ENCODE peak calls at places on chromosomes 16 and 17, in ten cellular contexts. U is WTC11; C is activated naive CD4-positive, alpha-beta T cell treated with anti-CD3 and anti-CD28 coated beads, Interleukin-2, amount 10 ng/mL, durations not matched to agents 7 days and 5 days; Z is transverse colon; X is stimulated activated CD4-positive, alpha-beta T cell treated with anti-CD3 and anti-CD28 coated beads, Interleukin-15, amount 100 ng/mL, for 24 hours; W is H9; O is H7; Y is activated CD8-positive, alpha-beta memory T cell treated with anti-CD3 and anti-CD28 coated beads, Interleukin-2, amount 10 ng/mL, durations not matched to agents 7 days and 5 days; I is GM04504; B is endothelial cell. H is an unnamed sample.

GRCh38 chr17:8664426-8665105 is 34.0 kb upstream of the MYH10 start:
- DNase-seq in Z (no peak), Y (no peak), W (no peak), C (no peak), I (no peak), U (no peak), B (no peak), O (no peak), X (no peak), H (no peak)

GRCh38 chr16:29844575-29845331 is 18.3 kb downstream of the CDIPT start:
- DNase-seq in C (no peak), Z (no peak), B (no peak), U (no peak), X (no peak), I (no peak), Y (no peak), W (no peak), O (peak), H (no peak)

GRCh38 chr16:65965632-65966031 is 400.9 kb upstream of the CDH5 start:
- DNase-seq in Y (no peak), I (no peak), U (no peak), B (no peak), W (no peak), C (no peak), X (no peak), Z (no peak), O (no peak), H (no peak)

GRCh38 chr16:58654456-58655214 is 25.0 kb upstream of the CNOT1 start:
- DNase-seq in O (peak), X (no peak), U (no peak), W (no peak), Z (no peak), I (no peak), B (no peak), C (no peak), Y (no peak), H (no peak)

GRCh38 chr16:67805718-67806427 is 487 bp downstream of the RANBP10 start:
- DNase-seq in X (no peak), B (peak), C (no peak), W (no peak), I (no peak), Z (peak), U (no peak), Y (no peak), O (no peak), H (no peak)

GRCh38 chr16:55077231-55077630 is 146.6 kb downstream of the IRX5 start:
- DNase-seq in Z (no peak), O (no peak), C (no peak), B (no peak), I (no peak), U (no peak), Y (no peak), X (no peak), W (no peak), H (no peak)

GRCh38 chr16:48125888-48126287 is 29.9 kb downstream of the ABCC12 start:
- DNase-seq in B (no peak), Y (no peak), X (no peak), O (no peak), Z (no peak), U (no peak), C (no peak), W (no peak), I (no peak), H (no peak)

GRCh38 chr17:18226284-18226945 is 980 bp downstream of the LLGL1 start:
- DNase-seq in C (peak), Y (no peak), O (peak), W (no peak), X (peak), U (no peak), B (no peak), Z (no peak), I (no peak), H (no peak)

GRCh38 chr16:25009822-25010221 is 5.3 kb downstream of the ARHGAP17 start:
- DNase-seq in Y (no peak), C (no peak), Z (no peak), O (no peak), W (no peak), B (no peak), I (no peak), U (no peak), X (no peak), H (no peak)

GRCh38 chr17:47676199-47676472 is 17.8 kb upstream of the TBKBP1 start:
- DNase-seq in X (no peak), W (no peak), Z (no peak), B (no peak), I (no peak), O (no peak), U (no peak), C (no peak), Y (no peak), H (no peak)

GRCh38 chr16:4200781-4201137 is 41.1 kb downstream of the SRL start:
- DNase-seq in B (no peak), C (no peak), W (no peak), U (no peak), X (no peak), Y (no peak), Z (no peak), I (no peak), O (no peak), H (no peak)

GRCh38 chr17:80220709-80221215 is 535 bp downstream of the SLC26A11 start:
- DNase-seq in Z (peak), O (no peak), W (no peak), U (no peak), B (peak), X (peak), Y (no peak), I (no peak), C (peak), H (no peak)

GRCh38 chr16:88005148-88005547 is 53.9 kb downstream of the BANP start:
- DNase-seq in Z (no peak), Y (no peak), I (no peak), C (no peak), U (peak), O (peak), B (peak), W (peak), X (no peak), H (no peak)

GRCh38 chr16:71311553-71312158 is 22.5 kb upstream of the CMTR2 start:
- DNase-seq in C (peak), U (peak), I (no peak), Z (no peak), X (peak), Y (no peak), O (peak), W (peak), B (peak), H (peak)

GRCh38 chr17:70168044-70168978 is 1.0 kb upstream of the KCNJ2 start:
- DNase-seq in B (peak), X (peak), O (peak), Y (peak), U (peak), C (peak), I (no peak), W (peak), Z (peak), H (peak)

GRCh38 chr17:75876190-75876937 is 2.0 kb downstream of the TRIM47 start:
- DNase-seq in Z (peak), B (peak), O (peak), Y (peak), C (peak), U (peak), I (no peak), X (peak), W (peak), H (no peak)

GRCh38 chr16:85735225-85735722 is 15.6 kb downstream of the C16orf74 start:
- DNase-seq in Z (peak), O (no peak), U (no peak), I (no peak), B (no peak), W (no peak), C (peak), Y (peak), X (peak), H (no peak)

GRCh38 chr17:42779942-42780815 is at the start of gene WNK4:
- DNase-seq in B (peak), W (peak), U (peak), O (peak), C (no peak), I (no peak), Y (no peak), X (peak), Z (peak), H (peak)

GRCh38 chr16:85428168-85428898 is 184.8 kb upstream of the GSE1 start:
- DNase-seq in O (peak), X (peak), W (peak), Z (peak), U (peak), Y (peak), I (no peak), C (peak), B (peak), H (no peak)

GRCh38 chr17:72665841-72666518 is 426.5 kb downstream of the SLC39A11 start:
- DNase-seq in Y (no peak), U (no peak), X (no peak), O (no peak), B (no peak), W (no peak), C (no peak), Z (no peak), I (no peak), H (no peak)

GRCh38 chr17:66107731-66108130 is 84.2 kb downstream of the CEP112 start:
- DNase-seq in W (no peak), O (no peak), B (no peak), Z (no peak), U (no peak), X (no peak), C (no peak), I (no peak), Y (no peak), H (no peak)

GRCh38 chr17:68355093-68355492 is 63.8 kb downstream of the ARSG start:
- DNase-seq in I (no peak), W (no peak), Y (no peak), X (no peak), C (no peak), O (no peak), U (no peak), Z (no peak), B (no peak), H (no peak)

GRCh38 chr16:9836118-9836736 is 346.0 kb downstream of the GRIN2A start:
- DNase-seq in U (no peak), W (no peak), C (peak), O (no peak), X (no peak), I (no peak), Y (no peak), B (peak), Z (no peak), H (no peak)

GRCh38 chr17:9402590-9403199 is 172.9 kb downstream of the STX8 start:
- DNase-seq in Y (peak), U (peak), O (peak), C (peak), Z (peak), I (no peak), B (peak), W (peak), X (peak), H (peak)

GRCh38 chr17:33944826-33945225 is 310.3 kb upstream of the CCL2 start:
- DNase-seq in X (no peak), Z (no peak), B (no peak), O (no peak), C (no peak), U (no peak), W (no peak), Y (no peak), I (no peak), H (no peak)

GRCh38 chr17:73390851-73391250 is 79.0 kb upstream of the CDC42EP4 start:
- DNase-seq in Z (no peak), X (no peak), B (no peak), U (no peak), C (no peak), O (peak), W (no peak), I (no peak), Y (no peak), H (no peak)

GRCh38 chr16:14669776-14670175 is 24.3 kb downstream of the PLA2G10 start:
- DNase-seq in I (no peak), X (no peak), C (no peak), Z (peak), O (peak), B (no peak), W (peak), U (no peak), Y (no peak), H (no peak)

H was measured in ecto neural progenitor cell.